ENCODE peak calls at places on chromosomes 11 and 22, in six cellular contexts. Q is A549, D is transverse colon, O is IMR-90, N is GM12878, P is Peyer's patch. R is an unnamed sample.

GRCh38 chr22:19877626-19878339 is 23.1 kb upstream of the GNB1L start:
- DNase-seq in Q (no peak), D (no peak), O (peak), N (no peak), P (no peak), R (no peak)

GRCh38 chr11:103995896-103996295 is 40.5 kb upstream of the DDI1 start:
- DNase-seq in Q (no peak), D (no peak), O (no peak), N (no peak), P (no peak), R (no peak)

GRCh38 chr11:59173964-59174663 is 2.2 kb downstream of the DTX4 start:
- DNase-seq in Q (no peak), D (peak), O (peak), N (no peak), P (no peak), R (peak)

GRCh38 chr11:65398362-65398910 is 12.0 kb downstream of the FRMD8 start:
- DNase-seq in Q (no peak), D (no peak), O (no peak), N (no peak), P (no peak), R (no peak)

GRCh38 chr11:13465909-13466371 is 2.9 kb upstream of the BTBD10 start:
- DNase-seq in Q (peak), D (no peak), O (peak), N (no peak), P (no peak), R (no peak)

GRCh38 chr11:67318239-67318555 is 14.9 kb downstream of the SSH3 start:
- DNase-seq in Q (peak), D (no peak), O (no peak), N (no peak), P (no peak), R (no peak)

GRCh38 chr11:128365044-128365443 is 222.3 kb downstream of the ETS1 start:
- DNase-seq in Q (no peak), D (no peak), O (peak), N (no peak), P (no peak), R (no peak)

GRCh38 chr11:45097721-45098493 is 48.5 kb upstream of the PRDM11 start:
- DNase-seq in Q (no peak), D (peak), O (peak), N (no peak), P (no peak), R (peak)

GRCh38 chr11:102637731-102638130 is 12.6 kb upstream of the MMP20 start:
- DNase-seq in Q (no peak), D (no peak), O (no peak), N (no peak), P (no peak), R (no peak)

GRCh38 chr11:15308840-15309239 is 194.1 kb downstream of the INSC start:
- DNase-seq in Q (no peak), D (no peak), O (no peak), N (no peak), P (no peak), R (no peak)

GRCh38 chr11:8709002-8709672 is 26.5 kb downstream of the RPL27A start:
- DNase-seq in Q (no peak), D (peak), O (peak), N (no peak), P (no peak), R (peak)

GRCh38 chr11:36030707-36031365 is 87.0 kb downstream of the LDLRAD3 start:
- DNase-seq in Q (no peak), D (no peak), O (peak), N (no peak), P (no peak), R (no peak)

GRCh38 chr11:45773271-45774022 is 31.5 kb upstream of the SLC35C1 start:
- DNase-seq in Q (no peak), D (no peak), O (no peak), N (no peak), P (no peak), R (no peak)

GRCh38 chr11:35792148-35792845 is 129.7 kb downstream of the TRIM44 start:
- DNase-seq in Q (no peak), D (no peak), O (no peak), N (no peak), P (no peak), R (no peak)

GRCh38 chr11:57781529-57781943 is 19.9 kb downstream of the CTNND1 start:
- DNase-seq in Q (no peak), D (peak), O (peak), N (no peak), P (no peak), R (peak)

GRCh38 chr11:19873730-19874129 is 161.1 kb downstream of the NAV2 start:
- DNase-seq in Q (no peak), D (no peak), O (no peak), N (no peak), P (no peak), R (no peak)

GRCh38 chr11:102664001-102664752 is 39.0 kb upstream of the MMP20 start:
- DNase-seq in Q (no peak), D (no peak), O (no peak), N (no peak), P (no peak), R (no peak)

GRCh38 chr11:57491371-57492061 is 24.0 kb downstream of the SLC43A1 start:
- DNase-seq in Q (no peak), D (peak), O (no peak), N (no peak), P (no peak), R (no peak)

GRCh38 chr11:133134561-133135173 is 397.6 kb downstream of the OPCML start:
- DNase-seq in Q (peak), D (peak), O (peak), N (peak), P (no peak), R (peak)

GRCh38 chr11:34624069-34624468 is 3.2 kb downstream of the EHF start:
- DNase-seq in Q (no peak), D (peak), O (no peak), N (peak), P (peak), R (peak)

GRCh38 chr22:34950480-34950879 is 115.5 kb upstream of the ISX start:
- DNase-seq in Q (no peak), D (no peak), O (no peak), N (no peak), P (no peak), R (peak)

GRCh38 chr11:13983081-13983751 is 20.7 kb downstream of the SPON1 start:
- DNase-seq in Q (no peak), D (peak), O (peak), N (no peak), P (no peak), R (peak)

GRCh38 chr11:1727088-1727690 is 23.2 kb downstream of the IFITM10 start:
- DNase-seq in Q (no peak), D (no peak), O (no peak), N (no peak), P (peak), R (no peak)

GRCh38 chr22:23751441-23751996 is 607 bp upstream of the ZNF70 start:
- DNase-seq in Q (no peak), D (peak), O (no peak), N (no peak), P (peak), R (no peak)

GRCh38 chr11:134014502-134014901 is 54.4 kb upstream of the JAM3 start:
- DNase-seq in Q (no peak), D (no peak), O (no peak), N (no peak), P (no peak), R (no peak)

GRCh38 chr11:19763315-19763714 is 50.7 kb downstream of the NAV2 start:
- DNase-seq in Q (no peak), D (no peak), O (no peak), N (no peak), P (no peak), R (no peak)

GRCh38 chr11:120537996-120538395 is 26.4 kb downstream of the GRIK4 start:
- DNase-seq in Q (no peak), D (no peak), O (no peak), N (no peak), P (no peak), R (no peak)

GRCh38 chr11:2512431-2513407 is 67.9 kb downstream of the KCNQ1 start:
- DNase-seq in Q (no peak), D (peak), O (no peak), N (no peak), P (no peak), R (no peak)

GRCh38 chr11:44229664-44230063 is 80.3 kb downstream of the ALX4 start:
- DNase-seq in Q (no peak), D (no peak), O (peak), N (no peak), P (no peak), R (no peak)

GRCh38 chr11:69080361-69080973 is 31.7 kb downstream of the TPCN2 start:
- DNase-seq in Q (no peak), D (no peak), O (peak), N (no peak), P (no peak), R (no peak)

GRCh38 chr22:33557836-33558235 is 362.4 kb downstream of the LARGE1 start:
- DNase-seq in Q (no peak), D (no peak), O (no peak), N (no peak), P (no peak), R (no peak)

GRCh38 chr22:39738746-39739145 is 154.8 kb downstream of the ENTHD1 start:
- DNase-seq in Q (no peak), D (no peak), O (peak), N (no peak), P (no peak), R (no peak)

GRCh38 chr22:47465809-47466208 is 703.4 kb downstream of the TBC1D22A start:
- DNase-seq in Q (no peak), D (no peak), O (no peak), N (no peak), P (no peak), R (no peak)

GRCh38 chr11:105156231-105156630 is 16.7 kb upstream of the CARD18 start:
- DNase-seq in Q (no peak), D (no peak), O (no peak), N (no peak), P (no peak), R (peak)

GRCh38 chr11:69272961-69273461 is 20.9 kb upstream of the MYEOV start:
- DNase-seq in Q (no peak), D (no peak), O (no peak), N (no peak), P (no peak), R (peak)

DNA sequence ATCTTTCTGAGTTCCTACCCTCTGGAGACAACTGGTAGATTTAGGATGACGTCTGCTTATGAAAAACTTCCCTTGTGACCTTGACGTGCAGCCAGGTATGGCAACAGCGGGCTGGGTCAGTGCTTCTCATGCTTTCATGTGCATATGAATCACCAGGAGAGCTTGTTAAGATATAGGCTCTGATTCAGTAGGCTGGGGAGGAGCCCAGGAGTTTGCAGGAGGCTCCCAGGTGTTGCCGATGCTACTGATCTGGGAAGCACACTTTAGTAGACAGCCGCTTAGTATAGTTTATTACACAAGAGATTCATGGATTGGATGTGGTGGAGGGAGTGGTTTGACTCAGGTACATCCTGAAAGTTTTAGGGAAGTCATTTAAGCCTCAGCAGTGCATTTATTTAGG is 23.8 kb downstream of the DIXDC1 start:
- DNase-seq in Q (no peak), D (peak), O (no peak), N (no peak), P (no peak), R (no peak)
- TF ChIP-seq POLR2A in Q (no peak), D (no peak), O (no peak), N (no peak), P (no peak), R (peak)

DNA sequence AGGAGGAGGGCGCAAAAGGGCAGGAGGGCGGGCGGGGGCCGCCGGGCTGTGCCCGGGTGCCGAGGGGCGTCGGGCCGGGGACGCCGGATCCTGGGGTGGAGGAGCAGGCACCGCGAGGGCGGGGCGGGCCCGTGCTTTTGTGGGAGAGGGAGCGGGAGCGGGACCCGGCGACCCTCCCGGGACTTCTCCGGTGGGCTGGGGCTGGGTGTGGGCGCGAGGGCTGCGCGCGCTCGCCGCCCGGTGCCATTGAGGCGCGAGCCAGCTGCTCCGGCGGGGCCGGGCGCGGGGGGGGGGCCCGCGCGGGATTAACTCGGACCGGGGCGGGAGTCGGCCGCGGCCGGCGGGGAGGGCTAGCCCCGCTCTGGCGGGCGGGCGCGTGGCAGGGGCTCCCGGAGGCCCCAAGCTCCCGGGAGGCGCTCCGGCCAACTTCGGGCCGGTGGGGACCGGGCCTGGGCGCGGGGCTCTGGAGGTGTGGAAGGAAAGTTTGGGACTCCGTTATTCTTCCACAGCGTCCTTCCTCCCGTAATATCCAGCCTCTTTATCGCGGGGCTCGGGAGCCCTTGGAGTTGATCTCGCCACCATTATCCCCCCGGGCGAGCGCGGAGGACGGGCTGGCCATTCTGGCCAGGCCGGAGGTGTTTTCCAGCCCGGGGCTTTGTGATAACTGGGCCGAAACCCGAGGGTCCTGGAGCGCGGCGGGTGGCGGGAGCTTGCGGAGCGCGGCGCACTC is 941 bp downstream of the CECR2 start:
- DNase-seq in Q (no peak), D (no peak), O (no peak), N (no peak), P (no peak), R (no peak)
- H3K4me3 ChIP-seq in Q (peak), D (peak), O (no peak), N (peak), P (peak), R (peak)

GRCh38 chr22:22171357-22172218 is 73.0 kb upstream of the VPREB1 start:
- DNase-seq in Q (peak), D (no peak), O (no peak), N (no peak), P (no peak), R (no peak)
- H3K27ac ChIP-seq in Q (no peak), D (no peak), O (no peak), N (no peak), P (no peak), R (no peak)

GRCh38 chr22:37604074-37604473 is 4.6 kb upstream of the GGA1 start:
- DNase-seq in Q (no peak), D (no peak), O (no peak), N (no peak), P (no peak), R (no peak)

GRCh38 chr22:37599161-37599560 is 9.5 kb upstream of the GGA1 start:
- DNase-seq in Q (no peak), D (peak), O (no peak), N (no peak), P (no peak), R (peak)

GRCh38 chr22:37604875-37605274 is 3.8 kb upstream of the GGA1 start:
- DNase-seq in Q (no peak), D (no peak), O (no peak), N (no peak), P (peak), R (no peak)

GRCh38 chr22:37601203-37601539 is 7.5 kb upstream of the GGA1 start:
- DNase-seq in Q (no peak), D (no peak), O (no peak), N (no peak), P (no peak), R (no peak)

DNA sequence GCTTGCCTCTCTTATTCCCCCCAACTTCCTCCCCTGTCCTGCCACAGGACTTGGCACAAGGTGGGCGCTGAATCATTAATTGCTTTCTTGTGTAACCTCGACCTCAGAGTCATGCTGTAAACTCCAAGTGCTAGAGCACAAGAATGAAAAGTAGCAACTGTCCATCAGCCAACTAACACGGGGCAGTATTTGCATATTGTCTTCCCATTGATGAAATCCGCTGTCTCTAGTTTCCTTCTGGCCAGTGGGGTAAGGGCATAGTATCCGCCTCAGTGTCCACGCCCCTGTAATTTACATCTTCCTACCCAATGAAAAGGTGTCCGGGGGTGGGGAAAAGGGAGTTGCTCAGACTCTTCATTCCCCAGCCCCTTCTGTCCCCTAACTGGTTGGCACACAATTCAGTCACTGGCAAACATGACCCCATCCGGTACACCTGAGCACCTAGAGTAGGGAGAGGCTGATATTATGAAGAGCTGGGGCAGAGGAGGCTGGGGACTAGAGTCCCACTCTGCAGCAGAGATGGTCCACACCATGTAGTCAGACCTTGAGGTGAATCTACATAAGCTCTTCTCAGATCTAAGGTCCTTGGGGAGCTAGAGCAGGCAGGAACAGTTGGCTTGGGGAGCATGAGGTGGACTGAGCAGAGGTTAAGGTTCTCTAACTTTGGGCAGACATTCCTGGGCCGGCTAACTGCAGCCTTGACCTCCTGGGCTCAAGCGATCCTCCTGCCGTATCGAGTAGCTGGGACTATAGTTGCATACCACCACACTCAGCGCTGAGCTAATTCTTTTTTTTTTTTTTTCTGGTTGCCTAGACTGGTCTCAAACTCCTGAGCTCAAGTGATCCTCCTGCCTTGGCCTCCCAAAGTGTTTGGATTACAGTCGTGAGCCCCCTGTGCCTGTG is 6.8 kb upstream of the GGA1 start:
- DNase-seq in Q (no peak), D (peak), O (peak), N (peak), P (no peak), R (no peak)
- TF ChIP-seq POLR2A in Q (no peak), D (no peak), O (no peak), N (no peak), P (peak), R (no peak)

R was measured in prostate gland.